ENCODE peak calls at places on chromosomes 5 and 9, in six cellular contexts. Z, D, V, X, O and K are unnamed samples.

GRCh38 chr5:141485305-141486055 is 650 bp downstream of the PCDHGC4 start:
- DNase-seq in Z (no peak), D (peak), V (no peak), X (peak), O (no peak), K (no peak)

GRCh38 chr9:81798606-81799005 is 109.3 kb upstream of the TLE1 start:
- DNase-seq in Z (no peak), D (no peak), V (no peak), X (no peak), O (no peak), K (no peak)

GRCh38 chr9:133990366-133991210 is 1.5 kb downstream of the VAV2 start:
- DNase-seq in Z (no peak), D (peak), V (peak), X (peak), O (peak), K (no peak)

GRCh38 chr9:32877103-32877502 is 93.8 kb downstream of the TMEM215 start:
- DNase-seq in Z (no peak), D (no peak), V (no peak), X (no peak), O (no peak), K (no peak)

GRCh38 chr5:131224387-131225191 is 39.3 kb upstream of the CDC42SE2 start:
- DNase-seq in Z (no peak), D (no peak), V (peak), X (peak), O (no peak), K (no peak)

GRCh38 chr9:13354733-13355132 is 75.2 kb upstream of the MPDZ start:
- DNase-seq in Z (no peak), D (no peak), V (no peak), X (no peak), O (no peak), K (no peak)

GRCh38 chr9:13064060-13064459 is 215.4 kb downstream of the MPDZ start:
- DNase-seq in Z (no peak), D (no peak), V (no peak), X (no peak), O (no peak), K (no peak)

GRCh38 chr5:176365663-176366574 is 632 bp downstream of the ARL10 start:
- DNase-seq in Z (no peak), D (peak), V (peak), X (peak), O (peak), K (no peak)

GRCh38 chr9:79264511-79265448 is 307.0 kb upstream of the TLE4 start:
- DNase-seq in Z (no peak), D (no peak), V (no peak), X (no peak), O (no peak), K (no peak)

GRCh38 chr5:175582697-175583096 is 75.2 kb upstream of the HRH2 start:
- DNase-seq in Z (no peak), D (peak), V (no peak), X (no peak), O (no peak), K (no peak)

GRCh38 chr9:87267701-87268100 is 230.0 kb upstream of the DAPK1 start:
- DNase-seq in Z (no peak), D (no peak), V (no peak), X (peak), O (no peak), K (no peak)

GRCh38 chr9:106726070-106726815 is 136.7 kb upstream of the ZNF462 start:
- DNase-seq in Z (no peak), D (no peak), V (no peak), X (peak), O (no peak), K (no peak)

GRCh38 chr9:74666625-74667316 is 169.6 kb downstream of the RORB start:
- DNase-seq in Z (no peak), D (no peak), V (no peak), X (no peak), O (no peak), K (no peak)

GRCh38 chr5:56123531-56124243 is 109.4 kb downstream of the ANKRD55 start:
- DNase-seq in Z (peak), D (peak), V (peak), X (peak), O (peak), K (no peak)

GRCh38 chr9:116686693-116687073 is 422 bp upstream of the TRIM32 start:
- DNase-seq in Z (no peak), D (no peak), V (no peak), X (peak), O (no peak), K (no peak)

GRCh38 chr9:108883085-108883484 is 21.0 kb downstream of the ACTL7A start:
- DNase-seq in Z (no peak), D (no peak), V (no peak), X (no peak), O (no peak), K (no peak)

GRCh38 chr5:131984945-131985665 is 26.4 kb downstream of the ACSL6 start:
- DNase-seq in Z (no peak), D (no peak), V (no peak), X (no peak), O (no peak), K (no peak)

GRCh38 chr9:87389936-87390335 is 107.7 kb upstream of the DAPK1 start:
- DNase-seq in Z (no peak), D (no peak), V (no peak), X (no peak), O (no peak), K (no peak)

GRCh38 chr5:133861161-133861737 is 107.2 kb downstream of the C5orf15 start:
- DNase-seq in Z (no peak), D (no peak), V (no peak), X (no peak), O (no peak), K (no peak)

GRCh38 chr5:91200692-91201091 is 182.4 kb downstream of the ARRDC3 start:
- DNase-seq in Z (no peak), D (no peak), V (no peak), X (no peak), O (no peak), K (no peak)

GRCh38 chr5:53557386-53557785 is 3.1 kb upstream of the NDUFS4 start:
- DNase-seq in Z (no peak), D (no peak), V (no peak), X (no peak), O (no peak), K (no peak)

GRCh38 chr5:140219068-140219971 is 44.3 kb downstream of the CYSTM1 start:
- DNase-seq in Z (no peak), D (no peak), V (no peak), X (no peak), O (no peak), K (no peak)

GRCh38 chr9:77092536-77092935 is 73.1 kb downstream of the FOXB2 start:
- DNase-seq in Z (no peak), D (peak), V (no peak), X (no peak), O (no peak), K (no peak)

GRCh38 chr5:135392256-135392655 is 6.8 kb downstream of the MACROH2A1 start:
- DNase-seq in Z (no peak), D (no peak), V (no peak), X (no peak), O (no peak), K (no peak)

GRCh38 chr9:131769361-131769760 is 29.5 kb upstream of the RAPGEF1 start:
- DNase-seq in Z (no peak), D (no peak), V (no peak), X (no peak), O (no peak), K (no peak)

GRCh38 chr5:113336975-113337374 is 97.8 kb downstream of the TSSK1B start:
- DNase-seq in Z (no peak), D (peak), V (no peak), X (peak), O (no peak), K (no peak)

GRCh38 chr5:773517-774264 is 10.8 kb downstream of the ZDHHC11B start:
- DNase-seq in Z (peak), D (peak), V (no peak), X (no peak), O (no peak), K (no peak)

GRCh38 chr9:20550326-20550725 is 72.0 kb downstream of the MLLT3 start:
- DNase-seq in Z (no peak), D (no peak), V (no peak), X (no peak), O (no peak), K (no peak)

GRCh38 chr5:61496406-61497307 is 164.6 kb downstream of the ZSWIM6 start:
- DNase-seq in Z (no peak), D (no peak), V (no peak), X (no peak), O (no peak), K (no peak)

GRCh38 chr5:26009742-26010141 is 1028.6 kb downstream of the CDH9 start:
- DNase-seq in Z (no peak), D (peak), V (peak), X (no peak), O (peak), K (no peak)

GRCh38 chr5:81785311-81785710 is 34.4 kb upstream of the SSBP2 start:
- DNase-seq in Z (no peak), D (no peak), V (no peak), X (no peak), O (no peak), K (no peak)

GRCh38 chr5:135027318-135027698 is 6.7 kb downstream of the PITX1 start:
- DNase-seq in Z (no peak), D (peak), V (peak), X (no peak), O (no peak), K (no peak)

GRCh38 chr5:59800375-59800893 is 93.1 kb downstream of the PDE4D start:
- DNase-seq in Z (no peak), D (peak), V (no peak), X (no peak), O (no peak), K (no peak)

GRCh38 chr5:74035521-74035937 is 409.5 kb downstream of the ARHGEF28 start:
- DNase-seq in Z (peak), D (peak), V (no peak), X (no peak), O (peak), K (no peak)

GRCh38 chr5:31656806-31657205 is 17.9 kb downstream of the PDZD2 start:
- DNase-seq in Z (no peak), D (no peak), V (no peak), X (no peak), O (no peak), K (no peak)

GRCh38 chr9:134056483-134057310 is 11.1 kb downstream of the BRD3 start:
- DNase-seq in Z (no peak), D (peak), V (peak), X (no peak), O (no peak), K (no peak)

GRCh38 chr5:55836191-55836590 is 15.0 kb upstream of the IL31RA start:
- DNase-seq in Z (no peak), D (no peak), V (no peak), X (no peak), O (no peak), K (no peak)

GRCh38 chr5:148912146-148912545 is 85.7 kb downstream of the ADRB2 start:
- DNase-seq in Z (no peak), D (no peak), V (no peak), X (no peak), O (no peak), K (no peak)

GRCh38 chr5:148910216-148910615 is 83.8 kb downstream of the ADRB2 start:
- DNase-seq in Z (no peak), D (peak), V (no peak), X (no peak), O (no peak), K (no peak)

GRCh38 chr5:148910686-148911361 is 84.4 kb downstream of the ADRB2 start:
- DNase-seq in Z (no peak), D (peak), V (no peak), X (peak), O (peak), K (no peak)

GRCh38 chr5:148912714-148913398 is 86.4 kb downstream of the ADRB2 start:
- DNase-seq in Z (no peak), D (peak), V (no peak), X (no peak), O (peak), K (no peak)

DNA sequence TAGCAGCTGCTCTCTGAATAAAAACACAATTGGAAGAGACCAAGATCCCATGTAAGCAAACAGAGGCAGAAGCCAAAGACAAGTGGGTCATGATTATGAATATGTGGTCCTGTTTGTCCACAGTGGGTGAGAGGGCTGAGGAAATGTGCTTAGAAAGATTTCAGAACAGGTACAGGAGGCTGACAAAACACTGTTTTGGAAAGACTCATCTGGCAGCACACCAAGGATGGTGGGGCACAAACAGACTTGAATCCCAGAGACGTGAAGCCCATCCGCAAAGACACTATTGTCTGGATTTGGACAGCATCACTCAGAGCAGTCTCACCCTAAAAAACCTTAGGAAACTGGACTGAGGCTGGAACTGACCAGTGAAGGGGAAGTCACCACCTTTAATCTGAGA is 85.0 kb downstream of the ADRB2 start:
- DNase-seq in Z (no peak), D (peak), V (no peak), X (no peak), O (no peak), K (no peak)
- H3K27ac ChIP-seq in Z (no peak), D (no peak), V (no peak), X (no peak), O (peak), K (no peak)

GRCh38 chr5:82922086-82922734 is 155.0 kb downstream of the TMEM167A start:
- DNase-seq in Z (no peak), D (no peak), V (no peak), X (no peak), O (no peak), K (no peak)
- TF ChIP-seq CTCF in Z (no peak), D (peak), V (no peak), X (no peak), O (no peak), K (no peak)

GRCh38 chr9:5453673-5454072 is 3.3 kb downstream of the CD274 start:
- DNase-seq in Z (no peak), D (no peak), V (no peak), X (no peak), O (no peak), K (no peak)

GRCh38 chr9:5459289-5459829 is 9.0 kb downstream of the CD274 start:
- DNase-seq in Z (no peak), D (peak), V (no peak), X (no peak), O (no peak), K (no peak)

GRCh38 chr9:5452286-5452609 is 1.9 kb downstream of the CD274 start:
- DNase-seq in Z (no peak), D (no peak), V (no peak), X (no peak), O (no peak), K (no peak)

GRCh38 chr9:5453004-5453403 is 2.7 kb downstream of the CD274 start:
- DNase-seq in Z (no peak), D (no peak), V (no peak), X (no peak), O (no peak), K (no peak)

DNA sequence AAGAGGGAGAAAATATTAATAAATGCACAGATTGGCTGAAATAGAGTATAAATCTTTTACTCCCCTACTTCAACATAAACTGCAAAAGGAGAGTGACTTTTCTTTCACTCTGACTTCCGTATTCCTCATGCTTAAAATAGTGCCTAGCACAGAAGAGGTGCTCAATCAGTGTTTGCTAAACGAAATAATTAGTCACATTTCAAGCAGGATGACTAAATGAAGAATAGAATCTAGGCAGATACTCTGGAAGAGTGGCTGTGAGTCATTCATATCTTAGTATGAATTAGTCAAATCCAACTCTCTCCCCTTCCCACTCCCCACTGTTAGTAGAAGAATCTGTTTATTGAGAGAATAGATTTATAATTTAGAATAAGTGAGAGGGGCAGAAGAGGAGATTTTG is 4.8 kb downstream of the CD274 start:
- DNase-seq in Z (no peak), D (no peak), V (no peak), X (no peak), O (no peak), K (no peak)
- H3K27ac ChIP-seq in Z (no peak), D (no peak), V (no peak), X (peak), O (peak), K (no peak)

DNA sequence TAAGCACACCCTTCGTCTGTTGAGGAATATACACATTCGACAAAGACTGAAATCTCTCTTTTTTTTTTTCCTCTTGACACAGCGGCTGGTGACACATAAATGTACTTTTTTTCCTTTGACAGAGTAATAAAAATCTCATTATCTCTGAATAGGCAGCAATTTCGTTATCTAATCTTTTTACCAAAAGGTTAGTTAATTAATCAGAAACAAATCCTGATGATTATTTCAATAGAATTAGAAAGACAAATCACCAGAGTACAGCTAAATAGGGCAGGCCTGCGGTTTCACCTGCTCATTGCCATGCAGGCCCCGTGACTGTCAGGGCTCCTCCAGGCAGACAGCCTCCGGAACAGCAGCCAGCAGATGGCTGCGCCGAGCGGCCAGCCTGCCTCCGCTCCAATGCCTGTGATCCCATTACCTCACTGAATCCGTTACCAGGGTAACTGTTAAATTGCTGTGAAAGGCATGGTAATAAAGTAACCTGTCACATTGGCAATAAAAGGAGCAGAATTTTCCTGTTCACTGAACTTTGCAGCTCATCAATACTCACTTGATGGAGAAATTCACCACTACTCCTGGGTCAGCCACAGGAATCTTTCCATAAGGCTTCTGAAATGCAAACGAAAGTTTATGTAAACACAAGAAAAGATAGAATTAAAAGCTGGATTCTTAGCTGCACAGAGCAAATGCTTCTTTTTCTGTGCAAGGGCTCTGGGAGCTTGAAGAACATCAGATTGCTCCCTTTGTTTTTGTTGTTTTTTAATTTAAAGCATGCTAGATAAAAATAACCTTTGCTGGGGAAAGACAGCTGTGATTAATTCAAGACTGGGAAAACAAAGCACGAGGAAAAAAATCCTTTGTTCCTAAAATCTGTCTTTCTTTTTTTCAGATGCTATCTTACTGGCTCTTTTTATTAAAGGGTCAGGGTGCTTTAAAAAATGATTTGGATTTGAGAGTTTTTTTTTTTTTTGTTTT is 666.4 kb upstream of the ZNF608 start:
- DNase-seq in Z (no peak), D (peak), V (peak), X (peak), O (no peak), K (no peak)
- TF ChIP-seq CTCF in Z (no peak), D (peak), V (no peak), X (peak), O (no peak), K (no peak)

GRCh38 chr5:161397448-161397847 is 149.1 kb downstream of the GABRB2 start:
- DNase-seq in Z (no peak), D (no peak), V (no peak), X (no peak), O (no peak), K (no peak)

GRCh38 chr5:161403996-161404395 is 142.5 kb downstream of the GABRB2 start:
- DNase-seq in Z (no peak), D (no peak), V (no peak), X (no peak), O (no peak), K (no peak)

GRCh38 chr5:161399996-161400562 is 146.4 kb downstream of the GABRB2 start:
- DNase-seq in Z (no peak), D (no peak), V (no peak), X (no peak), O (no peak), K (no peak)

GRCh38 chr5:161403121-161403520 is 143.4 kb downstream of the GABRB2 start:
- DNase-seq in Z (no peak), D (no peak), V (no peak), X (no peak), O (no peak), K (no peak)

DNA sequence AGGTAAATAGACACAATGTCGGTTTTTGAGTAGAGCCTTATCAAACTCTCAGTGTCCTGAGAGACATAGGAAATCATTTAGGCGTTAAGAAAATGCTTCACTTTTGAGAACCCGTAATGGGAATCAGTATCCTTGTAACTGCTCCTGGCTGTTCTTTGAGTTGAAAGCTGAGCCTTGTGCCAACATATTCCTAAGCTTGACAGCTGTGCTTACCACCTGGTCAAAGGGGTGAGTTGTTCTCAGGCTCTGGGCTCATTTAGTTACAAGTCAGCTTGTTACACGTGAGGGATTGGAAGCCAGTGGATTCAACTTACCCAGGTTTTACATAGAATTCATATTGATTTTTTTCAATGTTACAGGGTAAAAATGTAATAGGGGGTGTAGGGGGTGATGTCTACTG is 145.9 kb downstream of the GABRB2 start:
- DNase-seq in Z (no peak), D (no peak), V (no peak), X (no peak), O (no peak), K (no peak)
- H3K27ac ChIP-seq in Z (no peak), D (no peak), V (no peak), X (no peak), O (no peak), K (no peak)

GRCh38 chr5:108930107-108930506 is 182.4 kb downstream of the FER start:
- DNase-seq in Z (no peak), D (no peak), V (no peak), X (no peak), O (no peak), K (no peak)

GRCh38 chr5:108925073-108925472 is 177.4 kb downstream of the FER start:
- DNase-seq in Z (no peak), D (no peak), V (no peak), X (no peak), O (no peak), K (no peak)

GRCh38 chr5:108919591-108920326 is 172.1 kb downstream of the FER start:
- DNase-seq in Z (no peak), D (no peak), V (no peak), X (no peak), O (no peak), K (no peak)

GRCh38 chr5:108924457-108924961 is 176.8 kb downstream of the FER start:
- DNase-seq in Z (peak), D (no peak), V (no peak), X (no peak), O (no peak), K (no peak)
- TF ChIP-seq CTCF in Z (peak), D (peak), V (no peak), X (no peak), O (no peak), K (no peak)